ENCODE peak calls at places on chromosomes 3 and 15, in nine cellular contexts. One of them, this sample, is unnamed.

GRCh38 chr15:78140296-78140695 is 8.9 kb upstream of the IDH3A start:
- DNase-seq in GM12891: no peak
- DNase-seq in anterior cingulate cortex: no peak
- DNase-seq in T-cell: no peak
- DNase-seq in fibroblast of mammary gland: no peak
- DNase-seq in AG08395: no peak
- DNase-seq in activated T-cell treated with anti-CD3 and anti-CD28 coated beads, Interleukin-2, amount 50 U/mL, for 72 hours: no peak
- DNase-seq in activated CD4-positive, alpha-beta T cell treated with anti-CD3 and anti-CD28 coated beads, Interleukin-2, amount 50 U/mL, for 48 hours: no peak
- DNase-seq in SW480: no peak
- DNase-seq in this sample: no peak

GRCh38 chr3:185828755-185829154 is 3.9 kb upstream of the IGF2BP2 start:
- DNase-seq in activated CD4-positive, alpha-beta T cell treated with anti-CD3 and anti-CD28 coated beads, Interleukin-2, amount 50 U/mL, for 48 hours: no peak
- DNase-seq in AG08395: no peak
- DNase-seq in T-cell: no peak
- DNase-seq in GM12891: no peak
- DNase-seq in fibroblast of mammary gland: no peak
- DNase-seq in anterior cingulate cortex: no peak
- DNase-seq in activated T-cell treated with anti-CD3 and anti-CD28 coated beads, Interleukin-2, amount 50 U/mL, for 72 hours: no peak
- DNase-seq in SW480: no peak
- DNase-seq in this sample: no peak

GRCh38 chr15:48040166-48040817 is 80.5 kb upstream of the SLC24A5 start:
- DNase-seq in fibroblast of mammary gland: peak
- DNase-seq in anterior cingulate cortex: no peak
- DNase-seq in T-cell: no peak
- DNase-seq in AG08395: peak
- DNase-seq in activated CD4-positive, alpha-beta T cell treated with anti-CD3 and anti-CD28 coated beads, Interleukin-2, amount 50 U/mL, for 48 hours: no peak
- DNase-seq in SW480: peak
- DNase-seq in GM12891: no peak
- DNase-seq in activated T-cell treated with anti-CD3 and anti-CD28 coated beads, Interleukin-2, amount 50 U/mL, for 72 hours: no peak
- DNase-seq in this sample: peak

GRCh38 chr15:66842710-66843441 is 140.8 kb downstream of the SMAD6 start:
- DNase-seq in activated CD4-positive, alpha-beta T cell treated with anti-CD3 and anti-CD28 coated beads, Interleukin-2, amount 50 U/mL, for 48 hours: no peak
- DNase-seq in T-cell: no peak
- DNase-seq in SW480: peak
- DNase-seq in GM12891: no peak
- DNase-seq in activated T-cell treated with anti-CD3 and anti-CD28 coated beads, Interleukin-2, amount 50 U/mL, for 72 hours: no peak
- DNase-seq in AG08395: peak
- DNase-seq in fibroblast of mammary gland: peak
- DNase-seq in anterior cingulate cortex: peak
- DNase-seq in this sample: peak

GRCh38 chr3:172658344-172659245 is 52.3 kb downstream of the NCEH1 start:
- DNase-seq in activated CD4-positive, alpha-beta T cell treated with anti-CD3 and anti-CD28 coated beads, Interleukin-2, amount 50 U/mL, for 48 hours: no peak
- DNase-seq in activated T-cell treated with anti-CD3 and anti-CD28 coated beads, Interleukin-2, amount 50 U/mL, for 72 hours: no peak
- DNase-seq in SW480: no peak
- DNase-seq in AG08395: peak
- DNase-seq in fibroblast of mammary gland: peak
- DNase-seq in GM12891: no peak
- DNase-seq in anterior cingulate cortex: no peak
- DNase-seq in T-cell: no peak
- DNase-seq in this sample: peak

GRCh38 chr3:46086083-46086437 is 58.8 kb upstream of the XCR1 start:
- DNase-seq in AG08395: no peak
- DNase-seq in SW480: no peak
- DNase-seq in GM12891: no peak
- DNase-seq in fibroblast of mammary gland: no peak
- DNase-seq in anterior cingulate cortex: no peak
- DNase-seq in T-cell: no peak
- DNase-seq in activated T-cell treated with anti-CD3 and anti-CD28 coated beads, Interleukin-2, amount 50 U/mL, for 72 hours: no peak
- DNase-seq in activated CD4-positive, alpha-beta T cell treated with anti-CD3 and anti-CD28 coated beads, Interleukin-2, amount 50 U/mL, for 48 hours: no peak
- DNase-seq in this sample: no peak

GRCh38 chr15:50260969-50261496 is 4.5 kb downstream of the HDC start:
- DNase-seq in AG08395: no peak
- DNase-seq in SW480: no peak
- DNase-seq in fibroblast of mammary gland: no peak
- DNase-seq in T-cell: no peak
- DNase-seq in activated T-cell treated with anti-CD3 and anti-CD28 coated beads, Interleukin-2, amount 50 U/mL, for 72 hours: peak
- DNase-seq in anterior cingulate cortex: no peak
- DNase-seq in activated CD4-positive, alpha-beta T cell treated with anti-CD3 and anti-CD28 coated beads, Interleukin-2, amount 50 U/mL, for 48 hours: no peak
- DNase-seq in GM12891: no peak
- DNase-seq in this sample: no peak

GRCh38 chr3:113629941-113630340 is 66.5 kb downstream of the USF3 start:
- DNase-seq in fibroblast of mammary gland: no peak
- DNase-seq in activated T-cell treated with anti-CD3 and anti-CD28 coated beads, Interleukin-2, amount 50 U/mL, for 72 hours: no peak
- DNase-seq in T-cell: no peak
- DNase-seq in AG08395: no peak
- DNase-seq in anterior cingulate cortex: no peak
- DNase-seq in GM12891: no peak
- DNase-seq in activated CD4-positive, alpha-beta T cell treated with anti-CD3 and anti-CD28 coated beads, Interleukin-2, amount 50 U/mL, for 48 hours: no peak
- DNase-seq in SW480: no peak
- DNase-seq in this sample: no peak

GRCh38 chr15:78097667-78098066 is 5.3 kb downstream of the SH2D7 start:
- DNase-seq in AG08395: no peak
- DNase-seq in anterior cingulate cortex: no peak
- DNase-seq in activated T-cell treated with anti-CD3 and anti-CD28 coated beads, Interleukin-2, amount 50 U/mL, for 72 hours: no peak
- DNase-seq in SW480: no peak
- DNase-seq in GM12891: no peak
- DNase-seq in activated CD4-positive, alpha-beta T cell treated with anti-CD3 and anti-CD28 coated beads, Interleukin-2, amount 50 U/mL, for 48 hours: no peak
- DNase-seq in T-cell: no peak
- DNase-seq in fibroblast of mammary gland: no peak
- DNase-seq in this sample: no peak

GRCh38 chr3:45772341-45773035 is 23.8 kb downstream of the SLC6A20 start:
- DNase-seq in anterior cingulate cortex: no peak
- DNase-seq in fibroblast of mammary gland: no peak
- DNase-seq in activated T-cell treated with anti-CD3 and anti-CD28 coated beads, Interleukin-2, amount 50 U/mL, for 72 hours: peak
- DNase-seq in activated CD4-positive, alpha-beta T cell treated with anti-CD3 and anti-CD28 coated beads, Interleukin-2, amount 50 U/mL, for 48 hours: peak
- DNase-seq in T-cell: no peak
- DNase-seq in GM12891: no peak
- DNase-seq in SW480: no peak
- DNase-seq in AG08395: no peak
- DNase-seq in this sample: no peak

GRCh38 chr15:60414016-60414682 is 16.4 kb upstream of the ANXA2 start:
- DNase-seq in fibroblast of mammary gland: peak
- DNase-seq in anterior cingulate cortex: no peak
- DNase-seq in AG08395: no peak
- DNase-seq in activated T-cell treated with anti-CD3 and anti-CD28 coated beads, Interleukin-2, amount 50 U/mL, for 72 hours: no peak
- DNase-seq in activated CD4-positive, alpha-beta T cell treated with anti-CD3 and anti-CD28 coated beads, Interleukin-2, amount 50 U/mL, for 48 hours: no peak
- DNase-seq in T-cell: no peak
- DNase-seq in GM12891: no peak
- DNase-seq in SW480: no peak
- DNase-seq in this sample: peak

GRCh38 chr15:60589728-60590127 is 110.8 kb upstream of the ICE2 start:
- DNase-seq in activated CD4-positive, alpha-beta T cell treated with anti-CD3 and anti-CD28 coated beads, Interleukin-2, amount 50 U/mL, for 48 hours: no peak
- DNase-seq in activated T-cell treated with anti-CD3 and anti-CD28 coated beads, Interleukin-2, amount 50 U/mL, for 72 hours: no peak
- DNase-seq in anterior cingulate cortex: no peak
- DNase-seq in fibroblast of mammary gland: no peak
- DNase-seq in SW480: no peak
- DNase-seq in AG08395: peak
- DNase-seq in GM12891: no peak
- DNase-seq in T-cell: no peak
- DNase-seq in this sample: no peak

GRCh38 chr3:55481067-55481917 is 5.8 kb downstream of the WNT5A start:
- DNase-seq in GM12891: no peak
- DNase-seq in anterior cingulate cortex: peak
- DNase-seq in activated T-cell treated with anti-CD3 and anti-CD28 coated beads, Interleukin-2, amount 50 U/mL, for 72 hours: no peak
- DNase-seq in fibroblast of mammary gland: peak
- DNase-seq in AG08395: peak
- DNase-seq in SW480: no peak
- DNase-seq in activated CD4-positive, alpha-beta T cell treated with anti-CD3 and anti-CD28 coated beads, Interleukin-2, amount 50 U/mL, for 48 hours: no peak
- DNase-seq in T-cell: no peak
- DNase-seq in this sample: peak

GRCh38 chr3:113110263-113110662 is 101.1 kb upstream of the BOC start:
- DNase-seq in anterior cingulate cortex: no peak
- DNase-seq in GM12891: no peak
- DNase-seq in SW480: no peak
- DNase-seq in AG08395: no peak
- DNase-seq in T-cell: no peak
- DNase-seq in fibroblast of mammary gland: no peak
- DNase-seq in activated T-cell treated with anti-CD3 and anti-CD28 coated beads, Interleukin-2, amount 50 U/mL, for 72 hours: no peak
- DNase-seq in activated CD4-positive, alpha-beta T cell treated with anti-CD3 and anti-CD28 coated beads, Interleukin-2, amount 50 U/mL, for 48 hours: no peak
- DNase-seq in this sample: no peak

GRCh38 chr15:76840830-76841460 is 64.2 kb downstream of the SCAPER start:
- DNase-seq in GM12891: no peak
- DNase-seq in activated CD4-positive, alpha-beta T cell treated with anti-CD3 and anti-CD28 coated beads, Interleukin-2, amount 50 U/mL, for 48 hours: no peak
- DNase-seq in activated T-cell treated with anti-CD3 and anti-CD28 coated beads, Interleukin-2, amount 50 U/mL, for 72 hours: no peak
- DNase-seq in T-cell: no peak
- DNase-seq in anterior cingulate cortex: no peak
- DNase-seq in SW480: peak
- DNase-seq in AG08395: peak
- DNase-seq in fibroblast of mammary gland: peak
- DNase-seq in this sample: peak

GRCh38 chr3:72270072-72270611 is 485.2 kb upstream of the PROK2 start:
- DNase-seq in fibroblast of mammary gland: peak
- DNase-seq in GM12891: no peak
- DNase-seq in SW480: peak
- DNase-seq in anterior cingulate cortex: no peak
- DNase-seq in T-cell: no peak
- DNase-seq in AG08395: peak
- DNase-seq in activated CD4-positive, alpha-beta T cell treated with anti-CD3 and anti-CD28 coated beads, Interleukin-2, amount 50 U/mL, for 48 hours: peak
- DNase-seq in activated T-cell treated with anti-CD3 and anti-CD28 coated beads, Interleukin-2, amount 50 U/mL, for 72 hours: no peak
- DNase-seq in this sample: peak

This sample was measured in EL.